ENCODE peak calls at places on chromosomes 7 and 10, in eight cellular contexts. One of them, this sample, is unnamed.

GRCh38 chr7:41603985-41604384 is 98.9 kb downstream of the INHBA start:
- DNase-seq in BE2C: no peak
- DNase-seq in fibroblast of the aortic adventitia: no peak
- DNase-seq in stimulated activated CD4-positive, alpha-beta T cell treated with anti-CD3 and anti-CD28 coated beads, Interleukin-4, amount 100 ng/mL, for 48 hours: no peak
- DNase-seq in astrocyte of the spinal cord: no peak
- DNase-seq in mammary epithelial cell: no peak
- DNase-seq in GM13977: no peak
- DNase-seq in NCI-H187 treated with DMSO at 0.1 percent for 48 hours: no peak
- DNase-seq in this sample: no peak

GRCh38 chr10:117823980-117824379 is 222.8 kb downstream of the RAB11FIP2 start:
- DNase-seq in BE2C: no peak
- DNase-seq in fibroblast of the aortic adventitia: no peak
- DNase-seq in stimulated activated CD4-positive, alpha-beta T cell treated with anti-CD3 and anti-CD28 coated beads, Interleukin-4, amount 100 ng/mL, for 48 hours: no peak
- DNase-seq in astrocyte of the spinal cord: no peak
- DNase-seq in mammary epithelial cell: no peak
- DNase-seq in GM13977: no peak
- DNase-seq in NCI-H187 treated with DMSO at 0.1 percent for 48 hours: no peak
- DNase-seq in this sample: no peak

GRCh38 chr7:98323597-98324322 is 42.3 kb downstream of the BRI3 start:
- DNase-seq in BE2C: no peak
- DNase-seq in fibroblast of the aortic adventitia: peak; percentile 18
- DNase-seq in stimulated activated CD4-positive, alpha-beta T cell treated with anti-CD3 and anti-CD28 coated beads, Interleukin-4, amount 100 ng/mL, for 48 hours: no peak
- DNase-seq in astrocyte of the spinal cord: peak; percentile 81
- DNase-seq in mammary epithelial cell: no peak
- DNase-seq in GM13977: no peak
- DNase-seq in NCI-H187 treated with DMSO at 0.1 percent for 48 hours: no peak
- DNase-seq in this sample: no peak

GRCh38 chr7:101549734-101550133 is 79.4 kb downstream of the MYL10 start:
- DNase-seq in BE2C: no peak
- DNase-seq in fibroblast of the aortic adventitia: no peak
- DNase-seq in stimulated activated CD4-positive, alpha-beta T cell treated with anti-CD3 and anti-CD28 coated beads, Interleukin-4, amount 100 ng/mL, for 48 hours: no peak
- DNase-seq in astrocyte of the spinal cord: no peak
- DNase-seq in mammary epithelial cell: no peak
- DNase-seq in GM13977: no peak
- DNase-seq in NCI-H187 treated with DMSO at 0.1 percent for 48 hours: no peak
- DNase-seq in this sample: no peak

GRCh38 chr10:103086261-103086660 is 106.8 kb downstream of the NT5C2 start:
- DNase-seq in BE2C: no peak
- DNase-seq in fibroblast of the aortic adventitia: no peak
- DNase-seq in stimulated activated CD4-positive, alpha-beta T cell treated with anti-CD3 and anti-CD28 coated beads, Interleukin-4, amount 100 ng/mL, for 48 hours: no peak
- DNase-seq in astrocyte of the spinal cord: no peak
- DNase-seq in mammary epithelial cell: no peak
- DNase-seq in GM13977: no peak
- DNase-seq in NCI-H187 treated with DMSO at 0.1 percent for 48 hours: no peak
- DNase-seq in this sample: no peak

GRCh38 chr10:84563868-84564267 is 235.5 kb downstream of the CCSER2 start:
- DNase-seq in BE2C: no peak
- DNase-seq in fibroblast of the aortic adventitia: no peak
- DNase-seq in stimulated activated CD4-positive, alpha-beta T cell treated with anti-CD3 and anti-CD28 coated beads, Interleukin-4, amount 100 ng/mL, for 48 hours: no peak
- DNase-seq in astrocyte of the spinal cord: no peak
- DNase-seq in mammary epithelial cell: no peak
- DNase-seq in GM13977: no peak
- DNase-seq in NCI-H187 treated with DMSO at 0.1 percent for 48 hours: no peak
- DNase-seq in this sample: no peak

GRCh38 chr7:114789942-114790341 is 132.0 kb upstream of the MDFIC start:
- DNase-seq in BE2C: no peak
- DNase-seq in fibroblast of the aortic adventitia: peak; percentile 93
- DNase-seq in stimulated activated CD4-positive, alpha-beta T cell treated with anti-CD3 and anti-CD28 coated beads, Interleukin-4, amount 100 ng/mL, for 48 hours: no peak
- DNase-seq in astrocyte of the spinal cord: peak; percentile 99
- DNase-seq in mammary epithelial cell: peak; percentile 82
- DNase-seq in GM13977: no peak
- DNase-seq in NCI-H187 treated with DMSO at 0.1 percent for 48 hours: no peak
- DNase-seq in this sample: peak; percentile 91

GRCh38 chr10:107616463-107617131 is 452.1 kb upstream of the SORCS1 start:
- DNase-seq in BE2C: no peak
- DNase-seq in fibroblast of the aortic adventitia: peak; percentile 10
- DNase-seq in stimulated activated CD4-positive, alpha-beta T cell treated with anti-CD3 and anti-CD28 coated beads, Interleukin-4, amount 100 ng/mL, for 48 hours: no peak
- DNase-seq in astrocyte of the spinal cord: no peak
- DNase-seq in mammary epithelial cell: peak; percentile 87
- DNase-seq in GM13977: no peak
- DNase-seq in NCI-H187 treated with DMSO at 0.1 percent for 48 hours: no peak
- DNase-seq in this sample: peak; percentile 6

GRCh38 chr7:50607524-50608125 is 42.4 kb upstream of the DDC start:
- DNase-seq in BE2C: no peak
- DNase-seq in fibroblast of the aortic adventitia: no peak
- DNase-seq in stimulated activated CD4-positive, alpha-beta T cell treated with anti-CD3 and anti-CD28 coated beads, Interleukin-4, amount 100 ng/mL, for 48 hours: no peak
- DNase-seq in astrocyte of the spinal cord: no peak
- DNase-seq in mammary epithelial cell: no peak
- DNase-seq in GM13977: no peak
- DNase-seq in NCI-H187 treated with DMSO at 0.1 percent for 48 hours: no peak
- DNase-seq in this sample: peak; percentile 54

This sample was measured in HT1080.